ENCODE peak calls at places on chromosomes 13 and 19, in eight cellular contexts. V is GM23338; N is uterus; X is NCI-H69; F is stimulated activated CD8-positive, alpha-beta memory T cell treated with anti-CD3 and anti-CD28 coated beads, Interleukin-4, amount 100 ng/mL, for 1 hour; A is activated T-cell treated with anti-CD3 and anti-CD28 coated beads, Interleukin-2, amount 50 U/mL, for 72 hours; J is kidney epithelial cell; P is mucosa of gallbladder. M is an unnamed sample.

GRCh38 chr13:100040196-100040595 is 48.7 kb upstream of the PCCA start:
- DNase-seq in X (peak; percentile 70), A (no peak), V (no peak), N (no peak), P (no peak), J (no peak), F (no peak), M (no peak)

GRCh38 chr13:47621931-47622330 is 379.1 kb downstream of the SUCLA2 start:
- DNase-seq in X (no peak), F (no peak), A (no peak), V (no peak), N (no peak), J (no peak), P (no peak), M (peak; percentile 3)

GRCh38 chr19:42284066-42284501 is 15.0 kb downstream of the CIC start:
- DNase-seq in A (peak; percentile 85), P (peak; percentile 74), F (peak; percentile 71), N (peak; percentile 87), J (no peak), X (peak; percentile 96), V (peak; percentile 54), M (peak; percentile 84)

GRCh38 chr19:31436121-31436776 is 87.0 kb upstream of the TSHZ3 start:
- DNase-seq in X (no peak), J (peak; percentile 1), A (no peak), N (no peak), P (peak; percentile 1), V (no peak), F (no peak), M (peak; percentile 51)

GRCh38 chr13:75931116-75931515 is 295.0 kb downstream of the LMO7 start:
- DNase-seq in V (no peak), A (no peak), P (no peak), N (no peak), X (no peak), F (no peak), J (no peak), M (no peak)

GRCh38 chr13:80038371-80038770 is 302.6 kb downstream of the SPRY2 start:
- DNase-seq in J (no peak), P (no peak), N (no peak), F (no peak), A (no peak), X (no peak), V (no peak), M (no peak)

GRCh38 chr13:98994896-98995295 is 17.0 kb upstream of the DOCK9 start:
- DNase-seq in N (no peak), F (no peak), V (no peak), P (no peak), A (no peak), J (no peak), X (peak; percentile 21), M (no peak)

GRCh38 chr19:7294571-7295212 is 478 bp upstream of the INSR start:
- DNase-seq in N (peak; percentile 69), A (peak; percentile 47), X (peak; percentile 10), P (peak; percentile 66), J (no peak), V (peak; percentile 56), F (no peak), M (peak; percentile 47)

GRCh38 chr13:113650275-113650674 is 7.7 kb downstream of the ATP4B start:
- DNase-seq in J (no peak), P (no peak), X (no peak), F (no peak), V (no peak), N (no peak), A (no peak), M (no peak)

GRCh38 chr13:22926176-22927007 is 254.4 kb upstream of the SGCG start:
- DNase-seq in F (no peak), P (peak; percentile 60), J (peak; percentile 28), V (peak; percentile 82), A (no peak), X (no peak), N (peak; percentile 87), M (no peak)

M was measured in ELR.